ENCODE peak calls at places on chromosomes 12 and 14, in four cellular contexts. One of them, this sample, is unnamed.
A peak's percentile ranks its signal among the peaks of the same experiment; 100 is the strongest.

GRCh38 chr14:101506211-101506920 is 54.9 kb upstream of the DIO3 start:
- DNase-seq in CD8-positive, alpha-beta memory T cell: no peak
- DNase-seq in NT2/D1: no peak
- DNase-seq in ovary: peak; percentile 17
- DNase-seq in this sample: no peak

GRCh38 chr12:86565038-86565437 is 308.8 kb upstream of the MGAT4C start:
- DNase-seq in CD8-positive, alpha-beta memory T cell: no peak
- DNase-seq in NT2/D1: no peak
- DNase-seq in ovary: no peak
- DNase-seq in this sample: no peak

GRCh38 chr12:57476993-57477709 is 2.5 kb downstream of the ARHGAP9 start:
- DNase-seq in CD8-positive, alpha-beta memory T cell: peak; percentile 29
- DNase-seq in NT2/D1: no peak
- DNase-seq in ovary: no peak
- DNase-seq in this sample: peak; percentile 55

GRCh38 chr14:24837280-24838046 is 203.5 kb upstream of the GZMB start:
- DNase-seq in CD8-positive, alpha-beta memory T cell: no peak
- DNase-seq in NT2/D1: no peak
- DNase-seq in ovary: no peak
- DNase-seq in this sample: no peak

GRCh38 chr14:26290007-26290530 is 307.8 kb downstream of the NOVA1 start:
- DNase-seq in CD8-positive, alpha-beta memory T cell: no peak
- DNase-seq in NT2/D1: no peak
- DNase-seq in ovary: no peak
- DNase-seq in this sample: no peak

GRCh38 chr12:6295187-6295811 is 15.2 kb upstream of the PLEKHG6 start:
- DNase-seq in CD8-positive, alpha-beta memory T cell: no peak
- DNase-seq in NT2/D1: peak; percentile 89
- DNase-seq in ovary: no peak
- DNase-seq in this sample: no peak

GRCh38 chr12:88298761-88299242 is 156.7 kb downstream of the TMTC3 start:
- DNase-seq in CD8-positive, alpha-beta memory T cell: no peak
- DNase-seq in NT2/D1: no peak
- DNase-seq in ovary: no peak
- DNase-seq in this sample: no peak

GRCh38 chr12:3204143-3204542 is 127.0 kb downstream of the TSPAN9 start:
- DNase-seq in CD8-positive, alpha-beta memory T cell: no peak
- DNase-seq in NT2/D1: no peak
- DNase-seq in ovary: no peak
- DNase-seq in this sample: no peak

GRCh38 chr14:85532981-85533820 is 3.3 kb downstream of the FLRT2 start:
- DNase-seq in CD8-positive, alpha-beta memory T cell: no peak
- DNase-seq in NT2/D1: no peak
- DNase-seq in ovary: peak; percentile 79
- DNase-seq in this sample: no peak

GRCh38 chr12:57099062-57099714 is 10.3 kb downstream of the NAB2 start:
- DNase-seq in CD8-positive, alpha-beta memory T cell: no peak
- DNase-seq in NT2/D1: no peak
- DNase-seq in ovary: peak; percentile 6
- DNase-seq in this sample: no peak

GRCh38 chr12:87413784-87414183 is 615.4 kb downstream of the C12orf50 start:
- DNase-seq in CD8-positive, alpha-beta memory T cell: no peak
- DNase-seq in NT2/D1: no peak
- DNase-seq in ovary: no peak
- DNase-seq in this sample: no peak

GRCh38 chr12:49847161-49847560 is 4.3 kb upstream of the BCDIN3D start:
- DNase-seq in CD8-positive, alpha-beta memory T cell: no peak
- DNase-seq in NT2/D1: no peak
- DNase-seq in ovary: no peak
- DNase-seq in this sample: no peak

GRCh38 chr12:25557830-25558436 is 4.8 kb upstream of the LMNTD1 start:
- DNase-seq in CD8-positive, alpha-beta memory T cell: no peak
- DNase-seq in NT2/D1: peak; percentile 69
- DNase-seq in ovary: no peak
- DNase-seq in this sample: no peak

GRCh38 chr12:57233357-57234232 is 4.1 kb downstream of the SHMT2 start:
- DNase-seq in CD8-positive, alpha-beta memory T cell: no peak
- DNase-seq in NT2/D1: no peak
- DNase-seq in ovary: peak; percentile 34
- DNase-seq in this sample: no peak

GRCh38 chr12:104695453-104696148 is 238.9 kb downstream of the CHST11 start:
- DNase-seq in CD8-positive, alpha-beta memory T cell: peak; percentile 80
- DNase-seq in NT2/D1: no peak
- DNase-seq in ovary: no peak
- DNase-seq in this sample: peak; percentile 80

GRCh38 chr14:61438860-61439765 is 117.7 kb downstream of the PRKCH start:
- DNase-seq in CD8-positive, alpha-beta memory T cell: peak; percentile 46
- DNase-seq in NT2/D1: no peak
- DNase-seq in ovary: no peak
- DNase-seq in this sample: no peak

GRCh38 chr14:99274346-99275221 is 2.6 kb upstream of the BCL11B start:
- DNase-seq in CD8-positive, alpha-beta memory T cell: no peak
- DNase-seq in NT2/D1: peak; percentile 84
- DNase-seq in ovary: peak; percentile 68
- DNase-seq in this sample: no peak

GRCh38 chr12:12992418-12993175 is 7.5 kb downstream of the HEBP1 start:
- DNase-seq in CD8-positive, alpha-beta memory T cell: no peak
- DNase-seq in NT2/D1: no peak
- DNase-seq in ovary: peak; percentile 78
- DNase-seq in this sample: no peak

GRCh38 chr12:91091916-91092715 is 19.2 kb downstream of the LUM start:
- DNase-seq in CD8-positive, alpha-beta memory T cell: no peak
- DNase-seq in NT2/D1: no peak
- DNase-seq in ovary: no peak
- DNase-seq in this sample: no peak

GRCh38 chr12:116916714-116917114 is 6.0 kb downstream of the FBXW8 start:
- DNase-seq in CD8-positive, alpha-beta memory T cell: peak; percentile 55
- DNase-seq in NT2/D1: no peak
- DNase-seq in ovary: no peak
- DNase-seq in this sample: no peak

GRCh38 chr12:70154087-70154486 is 89.1 kb upstream of the CNOT2 start:
- DNase-seq in CD8-positive, alpha-beta memory T cell: no peak
- DNase-seq in NT2/D1: no peak
- DNase-seq in ovary: no peak
- DNase-seq in this sample: no peak

GRCh38 chr12:10018390-10018789 is 8.0 kb downstream of the CLEC12B start:
- DNase-seq in CD8-positive, alpha-beta memory T cell: no peak
- DNase-seq in NT2/D1: no peak
- DNase-seq in ovary: no peak
- DNase-seq in this sample: no peak

GRCh38 chr12:57236925-57237652 is 7.6 kb downstream of the SHMT2 start:
- DNase-seq in CD8-positive, alpha-beta memory T cell: no peak
- DNase-seq in NT2/D1: no peak
- DNase-seq in ovary: no peak
- DNase-seq in this sample: no peak

DNA sequence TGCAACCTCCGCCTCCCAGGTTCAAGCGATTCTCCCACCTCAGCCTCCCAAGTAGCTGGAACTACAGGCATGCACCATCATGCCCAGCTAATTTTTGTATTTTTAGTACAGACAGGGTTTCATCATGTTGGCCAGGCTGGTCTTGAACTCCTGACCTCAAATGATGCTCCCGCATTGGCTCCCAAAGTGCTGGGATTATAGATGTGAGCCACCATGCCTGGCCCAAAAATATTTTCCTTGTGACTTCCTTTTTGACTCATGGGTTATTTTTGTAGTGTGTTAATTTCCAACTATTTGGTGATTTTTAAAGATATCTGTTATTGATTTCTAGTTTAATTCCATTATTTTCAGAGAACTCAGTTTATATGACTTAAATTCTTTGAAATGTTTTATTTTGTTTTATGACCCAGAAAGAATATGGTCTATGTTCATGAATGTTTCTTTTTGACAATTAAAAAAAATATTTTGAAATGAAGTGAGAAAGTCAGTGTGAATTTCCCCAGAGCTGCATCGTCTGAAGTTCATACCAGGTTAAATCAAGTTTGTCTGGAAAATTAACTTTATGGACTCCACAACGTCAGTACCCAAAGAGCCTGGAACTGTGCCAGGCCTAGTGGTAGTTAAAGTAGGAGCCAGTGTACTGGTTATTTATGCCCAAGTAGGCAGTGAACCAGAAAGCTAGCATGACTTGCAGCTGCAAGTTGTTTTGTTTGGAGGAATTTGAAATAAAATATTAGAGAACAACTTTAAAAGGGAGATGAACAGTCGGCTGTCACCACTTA is 2.8 kb upstream of the CDKL1 start:
- DNase-seq in CD8-positive, alpha-beta memory T cell: no peak
- DNase-seq in NT2/D1: no peak
- DNase-seq in ovary: peak; percentile 70
- DNase-seq in this sample: no peak
- H3K4me1 ChIP-seq in CD8-positive, alpha-beta memory T cell: no peaks in the 10 kb centered on the region
- H3K4me1 ChIP-seq in NT2/D1: peaks cover 3% of the 10 kb centered on the region
- H3K4me1 ChIP-seq in ovary: peaks cover 23% of the 10 kb centered on the region
- H3K4me1 ChIP-seq in this sample: no peaks in the 10 kb centered on the region

GRCh38 chr12:94012508-94013044 is 135.8 kb upstream of the PLXNC1 start:
- DNase-seq in CD8-positive, alpha-beta memory T cell: no peak
- DNase-seq in NT2/D1: no peak
- DNase-seq in ovary: no peak
- DNase-seq in this sample: no peak

GRCh38 chr12:94010307-94010706 is 138.1 kb upstream of the PLXNC1 start:
- DNase-seq in CD8-positive, alpha-beta memory T cell: no peak
- DNase-seq in NT2/D1: peak; percentile 86
- DNase-seq in ovary: no peak
- DNase-seq in this sample: no peak
- H3K9me3 ChIP-seq in CD8-positive, alpha-beta memory T cell: no peaks in the 10 kb centered on the region
- H3K9me3 ChIP-seq in NT2/D1: peaks cover 7% of the 10 kb centered on the region
- H3K9me3 ChIP-seq in ovary: no peaks in the 10 kb centered on the region
- H3K9me3 ChIP-seq in this sample: no peaks in the 10 kb centered on the region

DNA sequence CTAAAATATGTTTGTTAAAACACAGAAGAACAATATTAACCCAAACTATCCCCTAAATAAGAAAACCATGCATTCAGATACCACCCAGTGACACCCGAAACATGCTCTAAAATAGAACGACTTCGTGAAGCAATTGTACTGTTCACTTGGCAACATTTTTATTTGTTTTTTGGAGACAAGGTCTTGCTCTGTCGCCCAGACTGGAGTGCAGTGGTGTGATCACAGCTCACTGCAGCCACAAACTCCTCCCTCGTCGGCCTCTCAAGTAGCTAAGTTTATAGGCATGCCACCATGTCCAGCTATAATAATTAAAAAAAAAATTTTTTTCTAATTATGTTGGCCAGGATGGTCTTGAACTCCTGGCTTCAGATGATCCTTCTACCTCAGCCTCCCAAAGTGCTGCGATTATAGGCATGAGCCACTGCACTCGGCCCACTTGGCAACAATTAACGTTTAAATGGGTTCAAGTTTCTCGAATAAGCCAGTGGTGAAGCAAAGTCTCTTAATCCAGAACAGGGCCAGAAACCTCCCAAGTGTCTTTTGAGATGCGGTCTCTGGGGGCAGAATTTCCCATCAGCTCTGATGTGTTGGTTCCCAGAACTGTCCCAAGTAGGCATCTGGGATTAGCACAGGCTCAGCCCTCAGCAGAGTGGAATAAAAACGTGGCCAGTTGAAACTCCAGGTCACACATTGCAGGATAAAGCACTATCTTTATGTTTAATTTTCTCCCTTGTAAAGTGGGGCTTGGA is 74.5 kb downstream of the TMCC3 start:
- DNase-seq in CD8-positive, alpha-beta memory T cell: no peak
- DNase-seq in NT2/D1: peak; percentile 71
- DNase-seq in ovary: no peak
- DNase-seq in this sample: no peak
- H3K4me1 ChIP-seq in CD8-positive, alpha-beta memory T cell: no peaks in the 10 kb centered on the region
- H3K4me1 ChIP-seq in NT2/D1: no peaks in the 10 kb centered on the region
- H3K4me1 ChIP-seq in ovary: no peaks in the 10 kb centered on the region
- H3K4me1 ChIP-seq in this sample: no peaks in the 10 kb centered on the region

GRCh38 chr12:28290262-28290661 is 100.0 kb downstream of the CCDC91 start:
- DNase-seq in CD8-positive, alpha-beta memory T cell: no peak
- DNase-seq in NT2/D1: no peak
- DNase-seq in ovary: no peak
- DNase-seq in this sample: no peak
- H3K9me3 ChIP-seq in CD8-positive, alpha-beta memory T cell: peaks cover 9% of the 10 kb centered on the region
- H3K9me3 ChIP-seq in NT2/D1: peaks cover 18% of the 10 kb centered on the region
- H3K9me3 ChIP-seq in ovary: no peaks in the 10 kb centered on the region
- H3K9me3 ChIP-seq in this sample: peaks cover 5% of the 10 kb centered on the region